ENCODE peak calls at places on chromosomes 2 and 18, in four cellular contexts. V is stomach, I is A549, A is SK-N-SH. M is an unnamed sample. For H3K4me1, the result is how much of the 10 kb centered on the place peaks cover.

GRCh38 chr2:7427293-7428060 is 510.3 kb downstream of the RNF144A start:
- DNase-seq in V (no peak), I (peak), A (peak), M (no peak)

GRCh38 chr2:127072970-127073369 is 34.0 kb downstream of the BIN1 start:
- DNase-seq in V (no peak), I (no peak), A (peak), M (no peak)

GRCh38 chr18:10361660-10362059 is 92.8 kb upstream of the APCDD1 start:
- DNase-seq in V (no peak), I (no peak), A (no peak), M (no peak)

GRCh38 chr18:7390731-7391492 is 160.0 kb downstream of the LRRC30 start:
- DNase-seq in V (no peak), I (no peak), A (no peak), M (no peak)

GRCh38 chr2:4673025-4673489 is 969.7 kb downstream of the DCDC2C start:
- DNase-seq in V (no peak), I (peak), A (no peak), M (no peak)

GRCh38 chr2:240806006-240806405 is 14.0 kb downstream of the KIF1A start:
- DNase-seq in V (peak), I (no peak), A (no peak), M (no peak)

GRCh38 chr2:183035954-183036669 is 2.1 kb downstream of the NCKAP1 start:
- DNase-seq in V (no peak), I (no peak), A (no peak), M (no peak)

GRCh38 chr2:241562269-241562891 is 3.8 kb downstream of the BOK start:
- DNase-seq in V (no peak), I (no peak), A (no peak), M (no peak)

GRCh38 chr2:73516033-73516432 is 126.2 kb downstream of the NAT8 start:
- DNase-seq in V (no peak), I (no peak), A (no peak), M (no peak)

GRCh38 chr2:238341536-238341935 is 21.2 kb downstream of the TRAF3IP1 start:
- DNase-seq in V (peak), I (no peak), A (no peak), M (no peak)

GRCh38 chr2:191376981-191377629 is 131.9 kb downstream of the MYO1B start:
- DNase-seq in V (peak), I (peak), A (no peak), M (peak)

DNA sequence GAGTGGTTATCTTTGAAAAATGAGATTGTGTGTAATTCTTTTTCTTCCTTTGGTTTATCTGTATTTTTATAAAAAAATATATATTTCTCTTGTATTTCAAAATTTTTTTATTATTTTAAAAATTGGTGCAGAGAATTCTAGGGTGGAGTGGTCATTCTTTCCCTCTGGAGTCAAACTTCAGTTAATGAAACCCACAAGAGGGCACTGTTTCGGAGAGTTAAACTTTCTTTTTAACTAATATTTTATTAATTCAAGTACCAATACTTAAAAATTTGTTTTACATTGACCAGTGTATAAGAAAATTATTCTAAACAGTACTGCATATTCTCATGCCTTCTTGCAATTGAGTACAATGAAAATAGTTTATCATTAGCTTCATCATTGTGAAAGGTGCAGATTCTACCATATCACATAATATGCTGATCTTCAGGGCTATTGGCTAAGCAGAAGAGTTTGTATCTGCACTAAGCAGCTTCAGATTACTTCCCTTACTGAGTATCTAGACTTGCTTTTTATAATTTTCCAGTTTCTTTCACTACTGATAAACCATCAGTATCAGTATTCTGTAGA is 50.1 kb downstream of the HS1BP3 start:
- DNase-seq in V (no peak), I (no peak), A (no peak), M (no peak)
- H3K4me1 ChIP-seq in V (half or more), I (under half), A (under half), M (under half)

GRCh38 chr2:28526733-28527132 is 30.9 kb downstream of the PLB1 start:
- DNase-seq in V (no peak), I (no peak), A (no peak), M (no peak)

GRCh38 chr2:28527196-28527595 is 31.3 kb downstream of the PLB1 start:
- DNase-seq in V (no peak), I (no peak), A (no peak), M (no peak)

GRCh38 chr2:28525481-28525880 is 29.6 kb downstream of the PLB1 start:
- DNase-seq in V (no peak), I (no peak), A (no peak), M (no peak)

GRCh38 chr2:28530785-28531184 is 34.9 kb downstream of the PLB1 start:
- DNase-seq in V (no peak), I (no peak), A (no peak), M (no peak)

DNA sequence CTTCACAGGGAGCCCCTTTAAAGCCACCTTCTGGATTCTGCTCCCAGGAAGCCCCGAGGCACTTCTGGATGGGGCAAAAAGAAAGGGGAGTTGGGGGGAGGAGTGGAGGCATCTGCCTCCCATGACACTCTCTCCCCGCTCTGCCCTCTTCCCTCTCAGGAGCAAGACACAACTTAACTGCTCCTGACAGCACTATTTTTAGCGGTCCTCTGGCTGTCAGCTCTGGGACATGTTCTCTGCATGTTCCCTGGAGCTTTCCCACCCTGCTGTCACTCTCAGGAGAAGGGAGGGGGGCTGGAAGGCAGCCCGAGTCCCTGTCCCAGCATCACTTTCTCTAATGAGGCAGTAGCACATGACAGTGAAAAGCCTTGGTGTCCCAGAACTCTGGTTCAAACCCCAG is 32.3 kb downstream of the PLB1 start:
- DNase-seq in V (no peak), I (no peak), A (no peak), M (no peak)
- TF ChIP-seq EP300 in V (no peak), I (no peak), A (no peak), M (no peak)

DNA sequence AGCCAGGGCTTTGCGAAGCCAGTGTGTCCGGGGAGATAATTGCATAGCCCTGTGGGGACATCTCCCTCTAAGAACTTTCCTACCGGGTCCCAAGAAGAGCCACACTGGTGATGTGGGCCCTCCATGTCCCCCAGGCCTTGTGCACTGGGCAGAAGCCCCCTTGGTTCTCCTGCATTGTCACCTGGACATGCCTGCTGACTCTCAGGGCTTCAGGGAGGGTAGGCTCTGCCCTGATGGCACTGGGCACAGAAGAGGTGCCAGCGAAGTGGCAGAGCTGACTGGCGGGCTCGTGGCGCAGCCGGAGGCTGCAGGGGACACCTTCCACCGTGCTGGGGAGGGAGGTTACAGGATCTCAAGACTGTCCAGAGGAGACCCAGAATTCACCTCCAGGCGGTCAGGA is 28.3 kb downstream of the GLI2 start:
- DNase-seq in V (no peak), I (no peak), A (no peak), M (no peak)
- H3K4me1 ChIP-seq in V (under half), I (half or more), A (half or more), M (under half)

DNA sequence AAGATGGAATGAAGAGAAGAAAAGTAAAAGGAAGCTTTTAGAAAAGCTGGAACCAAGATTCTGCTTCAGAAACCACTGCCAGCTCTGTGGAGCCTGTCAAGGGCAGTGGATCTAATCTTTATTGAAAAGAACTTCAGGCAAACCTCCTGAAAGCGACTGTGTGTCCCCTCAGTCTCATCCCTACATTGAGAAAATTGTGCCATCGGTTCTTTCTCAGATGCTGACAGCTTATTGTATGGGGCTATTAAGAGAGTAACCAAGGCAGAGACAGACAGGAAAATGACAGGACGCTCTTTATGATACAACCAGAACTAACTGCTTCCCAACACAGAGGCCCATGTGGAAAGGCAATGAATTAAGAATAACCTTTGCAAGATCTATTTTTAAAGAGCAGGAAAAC is 763.2 kb upstream of the CHAC2 start:
- DNase-seq in V (no peak), I (no peak), A (no peak), M (no peak)
- TF ChIP-seq EP300 in V (no peak), I (no peak), A (no peak), M (no peak)

GRCh38 chr2:43086451-43087221 is 139.8 kb downstream of the ZFP36L2 start:
- DNase-seq in V (no peak), I (peak), A (no peak), M (peak)
- H3K4me1 ChIP-seq in V (half or more), I (half or more), A (under half), M (half or more)

DNA sequence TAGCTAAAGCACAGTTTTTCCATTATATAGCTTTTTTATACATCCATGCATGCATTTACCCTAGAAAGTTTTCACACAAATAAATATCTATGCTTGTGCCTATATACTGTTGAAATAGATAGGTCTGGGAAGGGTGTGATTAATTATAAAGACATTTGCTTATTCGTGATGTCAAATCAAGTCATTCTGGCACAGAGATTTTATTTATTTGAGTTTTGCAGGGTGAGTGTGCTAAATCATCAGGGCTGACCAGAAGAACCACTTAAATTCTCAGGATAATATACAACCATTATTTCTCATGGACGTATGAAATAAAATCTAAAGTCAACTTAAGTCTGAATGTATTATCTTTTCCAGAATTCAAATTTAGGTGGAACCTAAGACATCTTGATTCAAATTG is 295.5 kb downstream of the EPHA4 start:
- DNase-seq in V (no peak), I (no peak), A (no peak), M (no peak)
- TF ChIP-seq EP300 in V (no peak), I (no peak), A (no peak), M (no peak)